ENCODE peak calls at places on chromosomes 1 and 21, in five cellular contexts. K is H9, Y is mesenchymal stem cell, E is neuronal stem cell, M is H1. I is an unnamed sample.

GRCh38 chr1:38941093-38941492 is 537 bp downstream of the RHBDL2 start:
- DNase-seq in K (no peak), Y (no peak), M (no peak), E (no peak), I (no peak)

GRCh38 chr1:50332941-50333594 is 90.2 kb downstream of the DMRTA2 start:
- DNase-seq in E (peak), K (peak), Y (peak), M (peak), I (peak)

GRCh38 chr21:21018841-21019240 is 20.6 kb downstream of the NCAM2 start:
- DNase-seq in K (no peak), M (no peak), E (no peak), Y (no peak), I (no peak)

GRCh38 chr1:170402451-170403311 is 129.3 kb upstream of the GORAB start:
- DNase-seq in E (no peak), K (no peak), M (no peak), Y (peak), I (no peak)

GRCh38 chr1:151399890-151400235 is 490 bp downstream of the PSMB4 start:
- DNase-seq in K (no peak), E (no peak), Y (peak), M (no peak), I (peak)

GRCh38 chr1:87927391-87928073 is 598.9 kb downstream of the LMO4 start:
- DNase-seq in M (no peak), E (no peak), K (no peak), Y (no peak), I (no peak)

GRCh38 chr1:119742193-119742592 is 26.5 kb downstream of the HMGCS2 start:
- DNase-seq in K (no peak), Y (no peak), M (no peak), E (no peak), I (peak)

GRCh38 chr1:164875518-164875917 is 316.5 kb downstream of the PBX1 start:
- DNase-seq in M (no peak), E (no peak), Y (no peak), K (no peak), I (no peak)

GRCh38 chr1:165367375-165367993 is 11.0 kb upstream of the LMX1A start:
- DNase-seq in E (no peak), M (no peak), K (peak), Y (peak), I (peak)

GRCh38 chr1:61497013-61497412 is 227.9 kb downstream of the TM2D1 start:
- DNase-seq in Y (no peak), M (no peak), K (no peak), E (no peak), I (no peak)

GRCh38 chr1:44848456-44849181 is 5.6 kb upstream of the PTCH2 start:
- DNase-seq in Y (no peak), K (no peak), M (no peak), E (no peak), I (no peak)

GRCh38 chr1:81174052-81174451 is 626.7 kb upstream of the ADGRL2 start:
- DNase-seq in Y (peak), E (no peak), K (no peak), M (no peak), I (no peak)

GRCh38 chr1:216627252-216627651 is 96.0 kb downstream of the ESRRG start:
- DNase-seq in K (no peak), M (no peak), E (no peak), Y (no peak), I (no peak)

GRCh38 chr1:48469616-48470500 is 2.1 kb downstream of the SPATA6 start:
- DNase-seq in E (no peak), Y (peak), K (no peak), M (no peak), I (peak)

GRCh38 chr1:149888160-149888998 is 11.0 kb upstream of the BOLA1 start:
- DNase-seq in E (peak), K (peak), M (peak), Y (no peak), I (peak)

GRCh38 chr1:206589206-206589605 is 23.1 kb downstream of the EIF2D start:
- DNase-seq in Y (peak), M (no peak), K (no peak), E (no peak), I (no peak)

GRCh38 chr1:188499690-188500089 is 1670.9 kb downstream of the PLA2G4A start:
- DNase-seq in E (no peak), M (no peak), K (no peak), Y (peak), I (no peak)

GRCh38 chr1:235553063-235553675 is 48.9 kb upstream of the B3GALNT2 start:
- DNase-seq in Y (no peak), E (no peak), M (no peak), K (no peak), I (peak)

GRCh38 chr1:2258996-2259395 is 30.9 kb downstream of the SKI start:
- DNase-seq in K (no peak), M (no peak), E (no peak), Y (no peak), I (no peak)

GRCh38 chr21:38244885-38245869 is 11.6 kb upstream of the KCNJ15 start:
- DNase-seq in K (no peak), E (no peak), M (no peak), Y (peak), I (peak)

GRCh38 chr1:19284881-19285280 is 3.7 kb downstream of the AKR7A3 start:
- DNase-seq in E (no peak), M (no peak), Y (no peak), K (no peak), I (peak)

GRCh38 chr1:221522440-221523050 is 219.3 kb downstream of the DUSP10 start:
- DNase-seq in E (no peak), M (no peak), Y (no peak), K (no peak), I (no peak)

GRCh38 chr1:4854379-4854778 is 200.0 kb downstream of the AJAP1 start:
- DNase-seq in E (no peak), K (no peak), Y (no peak), M (no peak), I (no peak)

GRCh38 chr1:94481473-94481933 is 60.1 kb downstream of the F3 start:
- DNase-seq in K (peak), Y (peak), M (peak), E (peak), I (peak)
- H2AK5ac ChIP-seq in K (no peak), Y (no peak), M (no peak), E (no peak), I (no peak)

GRCh38 chr1:29655945-29656866 is 419.9 kb downstream of the PTPRU start:
- DNase-seq in K (peak), M (no peak), Y (no peak), E (no peak), I (no peak)

GRCh38 chr1:29655145-29655544 is 418.8 kb downstream of the PTPRU start:
- DNase-seq in Y (no peak), K (no peak), M (no peak), E (no peak), I (no peak)

GRCh38 chr1:29653886-29654450 is 417.6 kb downstream of the PTPRU start:
- DNase-seq in K (peak), M (no peak), Y (no peak), E (no peak), I (no peak)

GRCh38 chr1:29658688-29659087 is 422.4 kb downstream of the PTPRU start:
- DNase-seq in E (no peak), K (no peak), M (no peak), Y (no peak), I (no peak)

DNA sequence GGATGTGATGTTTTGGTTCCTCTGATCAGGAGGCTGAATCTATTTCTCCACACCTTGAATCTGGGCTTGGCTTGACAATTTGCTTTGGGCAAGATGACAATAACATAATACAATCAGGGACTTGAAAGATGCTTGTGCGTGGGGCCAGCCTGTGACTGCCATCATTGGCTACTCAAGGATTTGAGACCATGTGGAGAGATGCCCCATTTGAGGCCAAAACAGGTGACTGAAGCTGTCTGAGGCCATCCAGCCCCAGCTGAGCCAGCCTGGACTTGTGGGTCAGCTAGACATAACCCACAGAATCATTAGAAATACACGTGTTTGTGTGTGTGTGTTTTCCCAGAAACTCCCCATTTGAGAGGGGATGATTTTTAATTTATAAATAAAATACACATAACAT is 421.5 kb downstream of the PTPRU start:
- DNase-seq in M (no peak), K (no peak), Y (no peak), E (no peak), I (no peak)
- H2BK12ac ChIP-seq in M (no peak), K (no peak), Y (no peak), E (no peak), I (no peak)

DNA sequence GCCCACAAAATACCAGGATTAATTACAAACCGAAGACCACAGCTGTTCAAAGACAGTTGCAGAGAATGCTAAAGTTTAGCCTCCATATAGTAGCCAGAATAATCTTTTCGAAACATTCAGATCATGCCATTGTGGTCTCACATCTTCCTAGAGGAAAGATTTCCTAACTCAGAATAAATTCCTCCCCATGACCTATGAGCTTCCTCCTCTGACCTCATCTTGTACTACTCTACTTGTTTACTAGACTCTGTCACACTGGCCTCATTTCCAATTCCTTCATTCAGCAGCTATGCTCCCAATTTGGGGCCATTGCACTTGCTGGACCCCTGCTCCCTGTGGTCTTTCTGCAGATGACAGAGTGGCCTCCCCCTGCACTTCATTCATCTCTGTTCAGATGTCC is 71.8 kb upstream of the LRRC53 start:
- DNase-seq in Y (peak), E (no peak), K (no peak), M (no peak), I (peak)
- H3K18ac ChIP-seq in Y (no peak), E (no peak), K (no peak), M (no peak), I (no peak)

GRCh38 chr1:201536542-201536941 is 2.4 kb upstream of the NAV1 start:
- DNase-seq in Y (peak), K (no peak), M (no peak), E (no peak), I (peak)

GRCh38 chr1:201537028-201537427 is 1.9 kb upstream of the NAV1 start:
- DNase-seq in M (no peak), Y (no peak), E (no peak), K (no peak), I (no peak)

GRCh38 chr1:201537467-201537866 is 1.5 kb upstream of the NAV1 start:
- DNase-seq in Y (no peak), M (no peak), K (no peak), E (no peak), I (no peak)

GRCh38 chr1:201535046-201535777 is 3.7 kb upstream of the NAV1 start:
- DNase-seq in M (no peak), E (no peak), K (no peak), Y (peak), I (no peak)

GRCh38 chr1:201535778-201536245 is 3.1 kb upstream of the NAV1 start:
- DNase-seq in M (no peak), K (no peak), Y (peak), E (no peak), I (no peak)
- H2AK5ac ChIP-seq in M (peak), K (no peak), Y (peak), E (no peak), I (no peak)

GRCh38 chr1:53702287-53702805 is 36.6 kb downstream of the GLIS1 start:
- DNase-seq in E (no peak), M (no peak), Y (no peak), K (no peak), I (no peak)
- H2BK12ac ChIP-seq in E (no peak), M (peak), Y (no peak), K (no peak), I (no peak)

GRCh38 chr1:244435562-244436205 is 16.0 kb downstream of the ADSS2 start:
- DNase-seq in E (no peak), M (no peak), K (no peak), Y (peak), I (no peak)
- H3K18ac ChIP-seq in E (no peak), M (no peak), K (no peak), Y (no peak), I (no peak)

GRCh38 chr1:178690496-178690895 is 34.5 kb upstream of the RALGPS2 start:
- DNase-seq in E (no peak), Y (no peak), K (no peak), M (no peak), I (no peak)
- H2AK5ac ChIP-seq in E (no peak), Y (no peak), K (no peak), M (no peak), I (no peak)

DNA sequence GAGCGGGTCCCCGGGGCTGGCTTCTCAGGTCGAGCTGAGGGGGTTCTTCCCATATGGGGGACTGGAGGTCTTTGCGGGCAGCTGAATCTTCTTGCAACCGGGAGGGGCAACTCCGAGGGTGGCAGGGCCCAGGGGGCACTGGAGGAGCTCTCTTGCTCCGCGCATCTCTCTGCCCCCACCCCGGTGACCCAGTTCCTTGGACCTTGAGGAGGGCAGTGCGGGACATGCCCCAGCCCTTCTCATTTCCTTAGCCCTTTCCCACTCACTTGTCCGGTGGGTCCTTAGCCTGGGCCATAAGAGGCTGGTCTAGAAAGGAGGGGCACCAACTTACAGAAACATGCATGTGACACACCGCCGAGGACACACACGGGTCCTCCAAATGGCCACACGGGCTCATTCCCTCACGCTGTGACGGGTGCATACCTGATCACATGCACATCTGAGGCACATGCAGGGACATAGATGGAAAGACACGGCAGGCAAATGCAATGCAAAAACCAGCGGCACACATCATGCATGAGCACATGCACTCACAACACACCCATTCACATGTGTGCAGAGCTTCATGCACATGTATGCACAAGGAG is 630 bp downstream of the HPCA start:
- DNase-seq in K (no peak), E (no peak), M (no peak), Y (no peak), I (no peak)
- H2BK12ac ChIP-seq in K (no peak), E (no peak), M (no peak), Y (no peak), I (no peak)

DNA sequence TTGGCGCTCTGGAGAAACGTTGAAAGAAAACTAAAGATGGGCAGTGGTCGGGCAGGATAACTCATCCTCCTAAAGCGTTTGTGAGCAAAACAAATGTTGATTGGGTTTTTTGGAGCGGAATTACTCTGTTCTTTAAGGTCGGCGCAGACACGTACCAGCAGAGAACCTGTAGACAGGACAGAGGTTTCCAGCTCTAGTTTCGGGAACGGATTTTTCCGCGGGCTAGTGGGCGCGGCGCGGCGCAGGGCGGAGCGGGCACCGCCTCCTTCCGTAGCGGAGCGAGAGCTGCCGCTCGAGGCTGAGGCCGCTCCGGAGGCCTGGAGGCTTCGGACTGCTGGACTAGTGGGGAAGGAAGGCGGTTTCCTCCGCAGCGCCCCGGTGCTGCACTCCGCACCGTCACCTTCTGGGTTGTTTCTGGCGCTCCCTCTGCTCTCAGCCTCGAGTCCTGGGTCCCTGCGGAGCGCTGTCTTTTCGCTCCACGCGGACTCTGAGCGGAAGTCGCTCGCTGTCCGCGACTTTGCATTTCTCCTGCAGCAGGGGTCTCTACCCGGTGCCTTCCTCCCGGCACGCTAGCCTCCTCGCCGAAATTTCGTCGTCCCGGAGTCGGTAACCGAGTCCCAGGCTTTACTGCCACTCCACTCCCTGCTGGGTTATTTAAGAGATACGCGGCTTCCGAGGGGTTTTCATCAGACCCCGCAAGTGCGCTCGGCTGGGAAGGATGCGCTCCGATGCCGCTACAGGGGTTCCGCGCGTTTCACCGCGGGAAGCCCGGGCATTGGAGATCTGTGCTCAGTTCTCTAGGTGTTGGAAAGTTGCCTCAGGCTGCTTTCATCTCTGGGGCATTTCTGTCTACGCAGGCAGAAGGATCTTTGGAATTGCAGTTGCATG is 7.0 kb downstream of the FOXD2 start:
- DNase-seq in E (no peak), K (peak), M (no peak), Y (peak), I (no peak)
- H3K18ac ChIP-seq in E (peak), K (no peak), M (peak), Y (no peak), I (no peak)

I was measured in trophoblast cell.